ENCODE peak calls at places on chromosome 6, in ten cellular contexts. One of them, this sample, is unnamed.

GRCh38 chr6:166950443-166950821 is 5.9 kb downstream of the RNASET2 start:
- DNase-seq in caudate nucleus: no peak
- DNase-seq in upper lobe of right lung: no peak
- DNase-seq in PC-3: no peak
- DNase-seq in suprapubic skin: no peak
- DNase-seq in mesendoderm: no peak
- DNase-seq in testis: no peak
- DNase-seq in endodermal cell: peak; percentile 39
- DNase-seq in ascending aorta: no peak
- DNase-seq in iPS DF 6.9: no peak
- DNase-seq in this sample: no peak

GRCh38 chr6:117840541-117840983 is 66.5 kb upstream of the SLC35F1 start:
- DNase-seq in caudate nucleus: no peak
- DNase-seq in ascending aorta: no peak
- DNase-seq in suprapubic skin: no peak
- DNase-seq in mesendoderm: peak; percentile 70
- DNase-seq in iPS DF 6.9: no peak
- DNase-seq in upper lobe of right lung: no peak
- DNase-seq in endodermal cell: peak; percentile 61
- DNase-seq in testis: no peak
- DNase-seq in PC-3: peak; percentile 65
- DNase-seq in this sample: peak; percentile 31

GRCh38 chr6:113888493-113888892 is 31.3 kb downstream of the MARCKS start:
- DNase-seq in suprapubic skin: no peak
- DNase-seq in iPS DF 6.9: no peak
- DNase-seq in upper lobe of right lung: no peak
- DNase-seq in mesendoderm: no peak
- DNase-seq in ascending aorta: no peak
- DNase-seq in testis: no peak
- DNase-seq in caudate nucleus: no peak
- DNase-seq in PC-3: peak; percentile 22
- DNase-seq in endodermal cell: no peak
- DNase-seq in this sample: no peak

GRCh38 chr6:116060572-116061283 is at the start of gene FRK:
- DNase-seq in iPS DF 6.9: no peak
- DNase-seq in endodermal cell: no peak
- DNase-seq in suprapubic skin: no peak
- DNase-seq in ascending aorta: no peak
- DNase-seq in upper lobe of right lung: no peak
- DNase-seq in PC-3: peak; percentile 64
- DNase-seq in mesendoderm: no peak
- DNase-seq in caudate nucleus: no peak
- DNase-seq in testis: peak; percentile 31
- DNase-seq in this sample: no peak

GRCh38 chr6:16639689-16640480 is 121.4 kb downstream of the ATXN1 start:
- DNase-seq in mesendoderm: no peak
- DNase-seq in PC-3: peak; percentile 92
- DNase-seq in caudate nucleus: peak; percentile 5
- DNase-seq in suprapubic skin: no peak
- DNase-seq in upper lobe of right lung: no peak
- DNase-seq in iPS DF 6.9: no peak
- DNase-seq in ascending aorta: no peak
- DNase-seq in endodermal cell: no peak
- DNase-seq in testis: no peak
- DNase-seq in this sample: no peak

GRCh38 chr6:111011360-111012142 is 29.7 kb downstream of the RPF2 start:
- DNase-seq in mesendoderm: peak; percentile 65
- DNase-seq in endodermal cell: no peak
- DNase-seq in caudate nucleus: no peak
- DNase-seq in ascending aorta: no peak
- DNase-seq in testis: no peak
- DNase-seq in upper lobe of right lung: no peak
- DNase-seq in iPS DF 6.9: no peak
- DNase-seq in PC-3: peak; percentile 50
- DNase-seq in suprapubic skin: no peak
- DNase-seq in this sample: no peak

GRCh38 chr6:41226752-41227151 is 1.4 kb upstream of the TREML4 start:
- DNase-seq in PC-3: peak; percentile 22
- DNase-seq in testis: no peak
- DNase-seq in suprapubic skin: no peak
- DNase-seq in endodermal cell: no peak
- DNase-seq in upper lobe of right lung: no peak
- DNase-seq in iPS DF 6.9: no peak
- DNase-seq in caudate nucleus: no peak
- DNase-seq in ascending aorta: no peak
- DNase-seq in mesendoderm: no peak
- DNase-seq in this sample: no peak

GRCh38 chr6:125014157-125014957 is 52.1 kb downstream of the RNF217 start:
- DNase-seq in endodermal cell: no peak
- DNase-seq in mesendoderm: no peak
- DNase-seq in testis: no peak
- DNase-seq in suprapubic skin: no peak
- DNase-seq in caudate nucleus: no peak
- DNase-seq in PC-3: no peak
- DNase-seq in ascending aorta: no peak
- DNase-seq in upper lobe of right lung: no peak
- DNase-seq in iPS DF 6.9: no peak
- DNase-seq in this sample: no peak

GRCh38 chr6:142692942-142693341 is 252.0 kb downstream of the HIVEP2 start:
- DNase-seq in suprapubic skin: peak; percentile 86
- DNase-seq in testis: peak; percentile 75
- DNase-seq in upper lobe of right lung: peak; percentile 65
- DNase-seq in mesendoderm: peak; percentile 94
- DNase-seq in PC-3: peak; percentile 65
- DNase-seq in caudate nucleus: peak; percentile 58
- DNase-seq in ascending aorta: no peak
- DNase-seq in endodermal cell: peak; percentile 91
- DNase-seq in iPS DF 6.9: peak; percentile 57
- DNase-seq in this sample: peak; percentile 59

GRCh38 chr6:43874814-43875590 is 105.0 kb downstream of the VEGFA start:
- DNase-seq in testis: no peak
- DNase-seq in caudate nucleus: no peak
- DNase-seq in upper lobe of right lung: no peak
- DNase-seq in endodermal cell: no peak
- DNase-seq in mesendoderm: no peak
- DNase-seq in iPS DF 6.9: no peak
- DNase-seq in ascending aorta: no peak
- DNase-seq in suprapubic skin: no peak
- DNase-seq in PC-3: no peak
- DNase-seq in this sample: no peak

GRCh38 chr6:19127085-19127484 is 710.1 kb upstream of the ID4 start:
- DNase-seq in ascending aorta: no peak
- DNase-seq in testis: no peak
- DNase-seq in mesendoderm: no peak
- DNase-seq in PC-3: no peak
- DNase-seq in suprapubic skin: no peak
- DNase-seq in caudate nucleus: no peak
- DNase-seq in upper lobe of right lung: no peak
- DNase-seq in endodermal cell: no peak
- DNase-seq in iPS DF 6.9: no peak
- DNase-seq in this sample: no peak

GRCh38 chr6:54935739-54936138 is 89.2 kb downstream of the FAM83B start:
- DNase-seq in endodermal cell: no peak
- DNase-seq in upper lobe of right lung: no peak
- DNase-seq in caudate nucleus: no peak
- DNase-seq in suprapubic skin: no peak
- DNase-seq in ascending aorta: no peak
- DNase-seq in testis: no peak
- DNase-seq in iPS DF 6.9: no peak
- DNase-seq in PC-3: peak; percentile 95
- DNase-seq in mesendoderm: peak; percentile 80
- DNase-seq in this sample: no peak

GRCh38 chr6:144265061-144265357 is 20.1 kb upstream of the UTRN start:
- DNase-seq in ascending aorta: no peak
- DNase-seq in PC-3: no peak
- DNase-seq in iPS DF 6.9: no peak
- DNase-seq in mesendoderm: peak; percentile 92
- DNase-seq in upper lobe of right lung: no peak
- DNase-seq in suprapubic skin: no peak
- DNase-seq in caudate nucleus: no peak
- DNase-seq in testis: no peak
- DNase-seq in endodermal cell: no peak
- DNase-seq in this sample: no peak

GRCh38 chr6:144264270-144265060 is 20.7 kb upstream of the UTRN start:
- DNase-seq in testis: no peak
- DNase-seq in caudate nucleus: no peak
- DNase-seq in ascending aorta: no peak
- DNase-seq in endodermal cell: peak; percentile 80
- DNase-seq in suprapubic skin: no peak
- DNase-seq in upper lobe of right lung: no peak
- DNase-seq in mesendoderm: peak; percentile 98
- DNase-seq in iPS DF 6.9: no peak
- DNase-seq in PC-3: peak; percentile 92
- DNase-seq in this sample: no peak

GRCh38 chr6:144265390-144265789 is 19.7 kb upstream of the UTRN start:
- DNase-seq in endodermal cell: peak; percentile 82
- DNase-seq in PC-3: peak; percentile 82
- DNase-seq in iPS DF 6.9: peak; percentile 70
- DNase-seq in upper lobe of right lung: no peak
- DNase-seq in testis: no peak
- DNase-seq in caudate nucleus: no peak
- DNase-seq in mesendoderm: peak; percentile 98
- DNase-seq in suprapubic skin: no peak
- DNase-seq in ascending aorta: no peak
- DNase-seq in this sample: no peak

GRCh38 chr6:144263786-144264185 is 21.3 kb upstream of the UTRN start:
- DNase-seq in mesendoderm: no peak
- DNase-seq in PC-3: no peak
- DNase-seq in endodermal cell: no peak
- DNase-seq in iPS DF 6.9: no peak
- DNase-seq in ascending aorta: no peak
- DNase-seq in upper lobe of right lung: no peak
- DNase-seq in suprapubic skin: no peak
- DNase-seq in caudate nucleus: no peak
- DNase-seq in testis: no peak
- DNase-seq in this sample: no peak

GRCh38 chr6:144266091-144266649 is 19.0 kb upstream of the UTRN start:
- DNase-seq in caudate nucleus: no peak
- DNase-seq in ascending aorta: no peak
- DNase-seq in endodermal cell: peak; percentile 87
- DNase-seq in PC-3: peak; percentile 97
- DNase-seq in suprapubic skin: peak; percentile 83
- DNase-seq in iPS DF 6.9: no peak
- DNase-seq in upper lobe of right lung: peak; percentile 70
- DNase-seq in testis: peak; percentile 21
- DNase-seq in mesendoderm: peak; percentile 95
- DNase-seq in this sample: no peak
- H3K27ac ChIP-seq in caudate nucleus: no peak overlapping the region
- H3K27ac ChIP-seq in ascending aorta: peak overlapping the region; percentile 81
- H3K27ac ChIP-seq in endodermal cell: peak overlapping the region; percentile 83
- H3K27ac ChIP-seq in PC-3: peak overlapping the region; percentile 85
- H3K27ac ChIP-seq in suprapubic skin: peak overlapping the region; percentile 70
- H3K27ac ChIP-seq in iPS DF 6.9: no peak overlapping the region
- H3K27ac ChIP-seq in upper lobe of right lung: peak overlapping the region; percentile 65
- H3K27ac ChIP-seq in testis: no peak overlapping the region
- H3K27ac ChIP-seq in mesendoderm: peak overlapping the region; percentile 47
- H3K27ac ChIP-seq in this sample: no peak overlapping the region

DNA sequence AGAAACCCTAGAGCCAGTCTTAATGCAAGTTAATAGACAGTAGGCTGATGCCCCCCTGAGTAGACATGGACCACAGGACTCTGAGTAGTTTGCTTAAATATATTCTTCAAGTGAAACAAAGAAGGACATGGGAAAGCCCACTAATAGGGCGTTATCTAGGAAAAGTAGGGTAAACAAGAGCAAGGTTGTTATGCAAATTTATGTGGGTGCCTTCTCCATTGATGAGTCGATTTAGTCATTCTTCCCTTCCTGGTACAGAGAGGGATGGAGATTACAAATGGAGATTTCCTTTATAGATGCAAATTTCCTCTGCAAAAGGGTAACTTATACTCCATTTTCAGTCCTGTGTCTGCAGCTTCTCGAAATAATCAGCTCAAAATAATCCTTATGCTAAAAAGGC is 262.0 kb downstream of the CD83 start:
- DNase-seq in testis: no peak
- DNase-seq in ascending aorta: no peak
- DNase-seq in caudate nucleus: no peak
- DNase-seq in PC-3: no peak
- DNase-seq in upper lobe of right lung: no peak
- DNase-seq in iPS DF 6.9: no peak
- DNase-seq in endodermal cell: no peak
- DNase-seq in mesendoderm: no peak
- DNase-seq in suprapubic skin: no peak
- DNase-seq in this sample: no peak
- H3K27ac ChIP-seq in testis: no peak overlapping the region
- H3K27ac ChIP-seq in ascending aorta: no peak overlapping the region
- H3K27ac ChIP-seq in caudate nucleus: no peak overlapping the region
- H3K27ac ChIP-seq in PC-3: no peak overlapping the region
- H3K27ac ChIP-seq in upper lobe of right lung: no peak overlapping the region
- H3K27ac ChIP-seq in iPS DF 6.9: peak overlapping the region; percentile 0
- H3K27ac ChIP-seq in endodermal cell: no peak overlapping the region
- H3K27ac ChIP-seq in mesendoderm: no peak overlapping the region
- H3K27ac ChIP-seq in suprapubic skin: no peak overlapping the region
- H3K27ac ChIP-seq in this sample: no peak overlapping the region

DNA sequence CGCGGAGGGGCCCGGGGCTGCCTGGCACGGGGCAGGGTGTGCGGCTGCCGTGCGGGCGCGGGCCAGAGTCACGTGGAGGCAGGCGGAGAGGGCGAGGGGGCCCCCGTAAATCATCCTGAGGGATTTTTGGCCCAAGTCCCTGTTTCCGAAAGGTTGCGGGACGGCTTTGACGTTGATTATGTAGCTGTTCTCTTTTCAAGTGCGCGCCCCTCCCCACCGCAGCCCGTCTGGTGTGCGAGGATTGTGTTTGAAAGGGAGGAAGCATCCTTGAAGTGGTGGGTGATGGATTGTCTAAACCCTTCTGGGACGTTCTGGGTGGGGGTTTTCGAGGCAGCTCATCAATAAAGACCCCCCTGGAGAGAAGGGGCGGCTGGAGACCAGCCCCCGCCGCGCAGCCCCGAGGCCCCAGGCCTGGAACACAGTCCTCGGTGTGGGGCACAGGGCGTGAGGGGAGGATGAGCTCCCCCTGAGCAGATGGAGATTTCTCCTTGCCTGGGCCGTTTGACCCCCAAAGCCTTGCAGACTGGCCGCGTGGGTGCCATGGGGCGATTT is 7.0 kb upstream of the FOXF2 start:
- DNase-seq in suprapubic skin: no peak
- DNase-seq in mesendoderm: peak; percentile 69
- DNase-seq in upper lobe of right lung: no peak
- DNase-seq in caudate nucleus: no peak
- DNase-seq in testis: no peak
- DNase-seq in PC-3: no peak
- DNase-seq in ascending aorta: no peak
- DNase-seq in iPS DF 6.9: no peak
- DNase-seq in endodermal cell: peak; percentile 76
- DNase-seq in this sample: no peak
- H3K27ac ChIP-seq in suprapubic skin: no peak overlapping the region
- H3K27ac ChIP-seq in mesendoderm: no peak overlapping the region
- H3K27ac ChIP-seq in upper lobe of right lung: peak overlapping the region; percentile 76
- H3K27ac ChIP-seq in caudate nucleus: peak overlapping the region; percentile 62
- H3K27ac ChIP-seq in testis: no peak overlapping the region
- H3K27ac ChIP-seq in PC-3: no peak overlapping the region
- H3K27ac ChIP-seq in ascending aorta: no peak overlapping the region
- H3K27ac ChIP-seq in iPS DF 6.9: no peak overlapping the region
- H3K27ac ChIP-seq in endodermal cell: no peak overlapping the region
- H3K27ac ChIP-seq in this sample: no peak overlapping the region

DNA sequence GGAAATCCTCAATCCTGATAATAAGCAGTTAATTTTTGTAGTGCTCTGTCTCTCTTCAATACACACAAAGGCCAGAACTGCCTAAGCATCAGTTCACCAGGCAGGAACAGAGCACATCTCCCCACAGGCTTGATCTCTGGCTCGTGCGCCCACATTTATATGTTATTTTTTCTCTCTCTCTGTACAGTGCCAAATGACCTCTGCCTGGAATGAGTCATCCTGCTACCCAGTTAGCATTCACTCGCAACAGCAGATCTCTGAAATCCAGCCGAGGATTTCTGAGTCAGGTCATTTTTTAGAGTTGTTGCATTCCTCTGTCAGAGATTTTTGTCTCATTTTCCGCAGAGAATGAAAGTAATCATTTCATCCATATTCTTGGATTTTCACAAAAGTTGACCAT is 107.1 kb downstream of the COL12A1 start:
- DNase-seq in suprapubic skin: no peak
- DNase-seq in testis: peak; percentile 75
- DNase-seq in PC-3: peak; percentile 81
- DNase-seq in iPS DF 6.9: no peak
- DNase-seq in ascending aorta: peak; percentile 10
- DNase-seq in upper lobe of right lung: no peak
- DNase-seq in endodermal cell: no peak
- DNase-seq in mesendoderm: peak; percentile 8
- DNase-seq in caudate nucleus: no peak
- DNase-seq in this sample: no peak
- H3K27ac ChIP-seq in suprapubic skin: no peak overlapping the region
- H3K27ac ChIP-seq in testis: no peak overlapping the region
- H3K27ac ChIP-seq in PC-3: peak overlapping the region; percentile 12
- H3K27ac ChIP-seq in iPS DF 6.9: no peak overlapping the region
- H3K27ac ChIP-seq in ascending aorta: peak overlapping the region; percentile 38
- H3K27ac ChIP-seq in upper lobe of right lung: no peak overlapping the region
- H3K27ac ChIP-seq in endodermal cell: no peak overlapping the region
- H3K27ac ChIP-seq in mesendoderm: no peak overlapping the region
- H3K27ac ChIP-seq in caudate nucleus: no peak overlapping the region
- H3K27ac ChIP-seq in this sample: no peak overlapping the region

This sample was measured in WERI-Rb-1.